ENCODE peak calls at places on chromosome 11, in five cellular contexts. B is neuronal stem cell, D is trophoblast cell, Y is H1, H is mesenchymal stem cell. U is an unnamed sample.

GRCh38 chr11:69249641-69250502 is 44.1 kb upstream of the MYEOV start:
- DNase-seq in B (no peak), D (peak; percentile 83), Y (peak; percentile 67), H (peak; percentile 47), U (peak; percentile 87)

GRCh38 chr11:34904421-34904950 is 11.7 kb downstream of the APIP start:
- DNase-seq in B (no peak), D (no peak), Y (no peak), H (no peak), U (no peak)

GRCh38 chr11:33802414-33802950 is 28.2 kb upstream of the FBXO3 start:
- DNase-seq in B (peak; percentile 82), D (peak; percentile 9), Y (peak; percentile 83), H (peak; percentile 88), U (peak; percentile 90)

GRCh38 chr11:73982595-73982989 is at the start of gene UCP2:
- DNase-seq in B (no peak), D (peak; percentile 77), Y (no peak), H (peak; percentile 86), U (peak; percentile 83)

GRCh38 chr11:131025020-131025419 is 108.7 kb upstream of the SNX19 start:
- DNase-seq in B (peak; percentile 9), D (no peak), Y (no peak), H (peak; percentile 59), U (peak; percentile 59)

GRCh38 chr11:69662021-69662698 is 13.0 kb downstream of the LTO1 start:
- DNase-seq in B (no peak), D (no peak), Y (no peak), H (no peak), U (peak; percentile 55)

GRCh38 chr11:66700742-66701141 is 23.1 kb upstream of the RBM4B start:
- DNase-seq in B (no peak), D (no peak), Y (no peak), H (no peak), U (no peak)

GRCh38 chr11:134464196-134464595 is 52.2 kb upstream of the B3GAT1 start:
- DNase-seq in B (no peak), D (no peak), Y (no peak), H (no peak), U (peak; percentile 49)

GRCh38 chr11:107988397-107989158 is 20.1 kb upstream of the CUL5 start:
- DNase-seq in B (no peak), D (no peak), Y (no peak), H (no peak), U (no peak)

GRCh38 chr11:32584921-32585320 is 1.3 kb downstream of the EIF3M start:
- DNase-seq in B (peak; percentile 17), D (no peak), Y (no peak), H (peak; percentile 34), U (no peak)

GRCh38 chr11:46547579-46547978 is 46.2 kb downstream of the AMBRA1 start:
- DNase-seq in B (no peak), D (no peak), Y (no peak), H (no peak), U (no peak)

GRCh38 chr11:122393209-122393850 is 262.2 kb upstream of the UBASH3B start:
- DNase-seq in B (no peak), D (no peak), Y (no peak), H (no peak), U (no peak)

GRCh38 chr11:12404461-12404860 is 27.1 kb downstream of the PARVA start:
- DNase-seq in B (no peak), D (no peak), Y (no peak), H (no peak), U (no peak)

GRCh38 chr11:118656563-118657165 is 22.8 kb downstream of the TREH start:
- DNase-seq in B (no peak), D (no peak), Y (no peak), H (no peak), U (no peak)

GRCh38 chr11:65391007-65391406 is 4.6 kb downstream of the FRMD8 start:
- DNase-seq in B (no peak), D (no peak), Y (no peak), H (peak; percentile 67), U (no peak)

GRCh38 chr11:60944504-60945294 is 7.3 kb downstream of the SLC15A3 start:
- DNase-seq in B (no peak), D (no peak), Y (no peak), H (no peak), U (no peak)

GRCh38 chr11:12073436-12073835 is 37.0 kb upstream of the MICAL2 start:
- DNase-seq in B (no peak), D (no peak), Y (no peak), H (no peak), U (no peak)

GRCh38 chr11:9716275-9717039 is 52.6 kb downstream of the SWAP70 start:
- DNase-seq in B (no peak), D (no peak), Y (no peak), H (peak; percentile 60), U (no peak)
- H3K4ac ChIP-seq in B (no peak overlapping the region), D (no peak overlapping the region), Y (no peak overlapping the region), H (no peak overlapping the region), U (no peak overlapping the region)

DNA sequence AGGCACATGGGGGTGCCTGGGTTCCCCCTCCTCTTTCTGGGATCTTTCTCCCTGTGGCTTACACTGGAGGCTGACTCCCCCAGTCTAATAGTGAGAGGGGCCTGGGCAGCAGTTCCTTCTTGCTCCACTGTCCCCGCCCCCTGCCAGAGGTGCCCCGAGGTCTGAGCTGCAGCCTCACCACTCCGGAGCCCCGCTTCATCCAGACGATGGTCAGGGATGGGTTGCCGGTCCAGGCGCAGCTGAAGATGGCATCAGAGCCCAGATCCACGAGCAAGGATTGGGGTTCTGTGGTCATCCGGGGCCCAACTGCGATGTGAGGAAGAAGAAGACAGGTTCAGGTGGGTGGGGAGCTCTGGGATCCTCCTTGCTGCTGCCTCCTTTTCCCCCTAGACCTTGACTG is 91.1 kb downstream of the ST3GAL4 start:
- DNase-seq in B (no peak), D (no peak), Y (no peak), H (no peak), U (no peak)
- H2BK12ac ChIP-seq in B (no peak overlapping the region), D (no peak overlapping the region), Y (no peak overlapping the region), H (no peak overlapping the region), U (no peak overlapping the region)

GRCh38 chr11:63764201-63764711 is 4.3 kb downstream of the ZFTA start:
- DNase-seq in B (no peak), D (no peak), Y (no peak), H (no peak), U (no peak)

GRCh38 chr11:63761870-63762661 is 6.5 kb downstream of the ZFTA start:
- DNase-seq in B (peak; percentile 55), D (no peak), Y (peak; percentile 87), H (peak; percentile 31), U (peak; percentile 88)

GRCh38 chr11:63763506-63764200 is 4.9 kb downstream of the ZFTA start:
- DNase-seq in B (peak; percentile 76), D (no peak), Y (peak; percentile 91), H (no peak), U (peak; percentile 91)

GRCh38 chr11:63761173-63761572 is 7.4 kb downstream of the ZFTA start:
- DNase-seq in B (peak; percentile 42), D (no peak), Y (peak; percentile 79), H (no peak), U (peak; percentile 80)

DNA sequence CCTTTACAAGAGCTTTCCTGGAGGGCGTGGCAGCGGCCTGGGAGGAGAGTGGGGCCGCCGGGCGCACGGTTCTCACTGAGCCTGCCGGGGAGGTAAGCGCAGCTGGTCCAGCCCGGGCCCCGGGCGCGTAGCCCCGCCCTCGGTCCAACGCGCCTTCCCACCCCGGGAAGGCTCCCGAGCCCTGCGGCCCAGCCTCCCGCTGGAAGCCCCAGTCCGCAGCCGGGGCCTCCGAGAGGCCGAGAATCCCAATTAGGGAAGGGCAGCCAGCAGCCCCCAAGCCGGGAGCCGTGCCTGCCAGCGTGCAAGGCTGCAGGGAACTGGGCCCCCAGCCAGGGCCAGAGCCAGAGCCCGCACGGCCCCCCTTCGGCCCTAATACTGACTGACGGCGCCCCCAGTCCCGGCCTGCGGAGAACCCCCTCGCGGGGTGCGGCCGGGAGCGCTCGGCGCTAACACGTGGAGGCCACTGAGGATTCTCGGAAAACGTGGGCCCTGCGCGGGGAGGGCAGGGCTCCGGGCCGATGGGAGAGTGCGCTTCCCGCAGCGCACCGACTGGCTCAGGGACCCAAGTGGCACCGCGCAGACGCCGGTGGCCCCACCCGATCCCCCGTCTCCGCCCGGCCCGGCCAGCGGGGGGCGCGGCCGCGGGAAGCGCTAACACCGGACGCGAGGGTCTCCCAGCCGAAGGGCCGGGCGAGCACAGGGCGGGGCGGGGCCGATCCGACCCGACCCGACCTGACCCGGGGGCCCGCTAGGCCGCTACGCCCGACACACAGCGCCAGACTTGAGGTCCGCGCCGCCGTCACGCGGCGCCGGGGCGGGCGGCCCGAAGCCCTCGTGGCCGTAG is 5.7 kb downstream of the ZFTA start:
- DNase-seq in B (peak; percentile 71), D (peak; percentile 18), Y (peak; percentile 77), H (peak; percentile 43), U (peak; percentile 58)
- H3K4ac ChIP-seq in B (peak overlapping the region; percentile 85), D (peak overlapping the region; percentile 60), Y (peak overlapping the region; percentile 86), H (peak overlapping the region; percentile 4), U (no peak overlapping the region)

GRCh38 chr11:36467913-36468312 is 42.2 kb downstream of the TRAF6 start:
- DNase-seq in B (no peak), D (no peak), Y (no peak), H (no peak), U (no peak)

GRCh38 chr11:36462321-36462720 is 47.8 kb downstream of the TRAF6 start:
- DNase-seq in B (no peak), D (no peak), Y (no peak), H (no peak), U (no peak)

GRCh38 chr11:36464720-36465119 is 45.4 kb downstream of the TRAF6 start:
- DNase-seq in B (no peak), D (no peak), Y (no peak), H (no peak), U (no peak)

GRCh38 chr11:36463781-36464180 is 46.3 kb downstream of the TRAF6 start:
- DNase-seq in B (no peak), D (no peak), Y (no peak), H (peak; percentile 75), U (no peak)

DNA sequence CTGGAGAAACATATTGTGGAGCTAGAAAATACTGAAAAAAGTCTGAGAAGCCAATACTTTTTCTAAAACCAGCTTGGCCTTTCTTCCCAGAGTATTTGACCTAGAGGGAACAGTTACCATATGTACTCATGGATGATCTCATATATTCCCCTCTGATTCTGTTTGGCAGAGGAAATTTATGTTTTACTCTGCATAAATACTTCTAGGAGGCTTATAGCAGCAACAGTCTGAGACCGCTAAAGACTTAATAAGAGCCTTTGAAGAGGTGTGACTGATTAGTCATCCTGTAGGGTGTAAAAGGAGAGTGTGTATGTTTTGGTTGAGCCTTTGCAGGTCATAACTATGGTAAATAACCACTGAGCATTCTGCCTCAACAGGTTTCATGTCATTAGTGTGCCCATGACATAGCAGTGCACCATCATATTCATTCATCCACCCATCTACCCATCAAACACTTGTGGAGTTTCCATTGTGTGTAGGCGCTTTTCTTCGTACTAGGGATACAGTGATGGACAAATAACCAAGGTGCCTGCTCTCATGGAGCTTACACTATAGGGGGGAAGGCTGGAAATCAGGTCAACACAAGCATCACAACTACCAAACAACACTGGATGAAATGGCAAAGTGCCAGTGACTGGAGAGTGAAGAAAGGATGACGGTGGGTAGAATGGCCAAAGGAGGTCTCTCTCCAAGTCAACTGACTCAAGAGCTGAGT is 44.5 kb downstream of the TRAF6 start:
- DNase-seq in B (no peak), D (no peak), Y (no peak), H (peak; percentile 79), U (no peak)
- H2BK12ac ChIP-seq in B (no peak overlapping the region), D (no peak overlapping the region), Y (no peak overlapping the region), H (no peak overlapping the region), U (no peak overlapping the region)

GRCh38 chr11:111910637-111911562 is 670 bp downstream of the CRYAB start:
- DNase-seq in B (no peak), D (no peak), Y (no peak), H (no peak), U (no peak)
- H3K4ac ChIP-seq in B (no peak overlapping the region), D (no peak overlapping the region), Y (no peak overlapping the region), H (no peak overlapping the region), U (no peak overlapping the region)